ENCODE peak calls at places on chromosomes 3 and 15, in six cellular contexts. O is sigmoid colon, Z is GM12891, K is transverse colon, R is breast epithelium, F is NB4. T is an unnamed sample.

GRCh38 chr15:48806151-48806550 is 4.7 kb downstream of the CEP152 start:
- DNase-seq in O (no peak), Z (no peak), K (no peak), R (no peak), F (peak), T (no peak)

GRCh38 chr3:66073464-66074141 is 34.9 kb upstream of the MAGI1 start:
- DNase-seq in O (no peak), Z (no peak), K (no peak), R (no peak), F (peak), T (no peak)

GRCh38 chr15:40493089-40493840 is 22.5 kb downstream of the CHST14 start:
- DNase-seq in O (no peak), Z (no peak), K (no peak), R (no peak), F (peak), T (no peak)

GRCh38 chr15:85582719-85583089 is 202.3 kb downstream of the AKAP13 start:
- DNase-seq in O (peak), Z (no peak), K (peak), R (no peak), F (no peak), T (no peak)

GRCh38 chr3:131239250-131239649 is 142.3 kb upstream of the NUDT16 start:
- DNase-seq in O (no peak), Z (no peak), K (no peak), R (no peak), F (no peak), T (no peak)

GRCh38 chr3:173932624-173933023 is 535.1 kb downstream of the NLGN1 start:
- DNase-seq in O (no peak), Z (no peak), K (no peak), R (no peak), F (no peak), T (peak)

GRCh38 chr15:33293619-33294309 is 17.0 kb upstream of the RYR3 start:
- DNase-seq in O (no peak), Z (no peak), K (no peak), R (no peak), F (no peak), T (no peak)

GRCh38 chr15:31303434-31304073 is 23.1 kb upstream of the KLF13 start:
- DNase-seq in O (peak), Z (no peak), K (peak), R (peak), F (peak), T (no peak)

GRCh38 chr3:54193093-54193492 is 70.7 kb downstream of the CACNA2D3 start:
- DNase-seq in O (no peak), Z (no peak), K (no peak), R (no peak), F (no peak), T (no peak)

GRCh38 chr15:80744826-80745225 is 34.3 kb upstream of the CEMIP start:
- DNase-seq in O (no peak), Z (no peak), K (no peak), R (no peak), F (no peak), T (no peak)

GRCh38 chr3:107824822-107825371 is 265.9 kb downstream of the CD47 start:
- DNase-seq in O (no peak), Z (no peak), K (no peak), R (no peak), F (no peak), T (no peak)

GRCh38 chr15:67922971-67923646 is 83.3 kb upstream of the RNU6-1 start:
- DNase-seq in O (no peak), Z (no peak), K (no peak), R (no peak), F (no peak), T (no peak)

GRCh38 chr3:116000315-116000714 is 377.0 kb downstream of the GAP43 start:
- DNase-seq in O (peak), Z (no peak), K (no peak), R (no peak), F (no peak), T (peak)

GRCh38 chr3:171026584-171027293 is at the start of gene SLC2A2:
- DNase-seq in O (no peak), Z (no peak), K (no peak), R (no peak), F (no peak), T (no peak)
- TF ChIP-seq POLR2A in O (no peak), Z (no peak), K (no peak), R (no peak), F (no peak), T (no peak)

DNA sequence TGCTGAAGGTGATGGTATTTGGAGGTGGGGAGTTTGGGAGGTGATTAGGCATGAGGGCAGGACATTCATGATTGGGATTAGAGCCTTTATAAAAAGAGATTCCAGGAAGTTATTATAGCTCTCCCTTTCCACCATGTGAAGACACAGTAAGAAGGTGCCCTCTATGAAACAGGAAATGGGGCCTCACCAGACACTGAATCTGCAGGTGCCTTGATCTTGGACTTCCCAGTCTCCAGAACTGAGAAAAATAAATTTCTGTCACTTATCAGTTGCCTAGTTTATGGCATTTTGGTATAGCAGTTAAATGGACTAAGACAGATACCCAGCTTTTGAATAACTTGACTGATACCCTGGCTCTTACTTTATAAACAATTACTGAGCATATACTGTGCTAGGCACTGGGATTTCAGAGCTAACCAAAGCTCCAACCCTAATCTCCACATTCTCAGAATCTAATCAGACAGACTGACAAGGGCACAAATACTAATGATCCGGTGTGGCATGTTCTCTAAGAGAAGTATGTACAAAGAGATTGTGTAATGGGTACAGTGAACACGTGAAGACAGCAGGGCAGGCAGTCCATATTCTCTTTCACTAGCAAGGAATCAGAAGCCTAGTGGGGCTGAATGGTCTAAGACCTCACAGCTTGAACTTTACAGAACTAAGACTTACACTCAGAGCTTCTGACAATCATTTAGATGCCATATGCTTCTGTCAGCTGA is 343.1 kb downstream of the WDR72 start:
- DNase-seq in O (no peak), Z (no peak), K (no peak), R (no peak), F (no peak), T (no peak)
- TF ChIP-seq POLR2A in O (no peak), Z (no peak), K (no peak), R (no peak), F (no peak), T (no peak)

GRCh38 chr3:194486540-194487288 is at the start of gene ATP13A3:
- DNase-seq in O (peak), Z (peak), K (peak), R (peak), F (peak), T (peak)
- TF ChIP-seq POLR2A in O (peak), Z (peak), K (peak), R (no peak), F (peak), T (peak)

GRCh38 chr3:44434834-44435510 is 42.5 kb downstream of the ZNF445 start:
- DNase-seq in O (peak), Z (no peak), K (no peak), R (no peak), F (no peak), T (no peak)

GRCh38 chr3:44437800-44438199 is 39.7 kb downstream of the ZNF445 start:
- DNase-seq in O (no peak), Z (no peak), K (no peak), R (no peak), F (no peak), T (no peak)

GRCh38 chr3:44442591-44443309 is 34.7 kb downstream of the ZNF445 start:
- DNase-seq in O (no peak), Z (no peak), K (no peak), R (no peak), F (no peak), T (no peak)

GRCh38 chr3:44444437-44444836 is 33.0 kb downstream of the ZNF445 start:
- DNase-seq in O (no peak), Z (no peak), K (no peak), R (no peak), F (no peak), T (no peak)

GRCh38 chr3:44439499-44440295 is 37.8 kb downstream of the ZNF445 start:
- DNase-seq in O (peak), Z (peak), K (peak), R (no peak), F (peak), T (no peak)
- TF ChIP-seq POLR2A in O (no peak), Z (peak), K (peak), R (no peak), F (peak), T (no peak)

DNA sequence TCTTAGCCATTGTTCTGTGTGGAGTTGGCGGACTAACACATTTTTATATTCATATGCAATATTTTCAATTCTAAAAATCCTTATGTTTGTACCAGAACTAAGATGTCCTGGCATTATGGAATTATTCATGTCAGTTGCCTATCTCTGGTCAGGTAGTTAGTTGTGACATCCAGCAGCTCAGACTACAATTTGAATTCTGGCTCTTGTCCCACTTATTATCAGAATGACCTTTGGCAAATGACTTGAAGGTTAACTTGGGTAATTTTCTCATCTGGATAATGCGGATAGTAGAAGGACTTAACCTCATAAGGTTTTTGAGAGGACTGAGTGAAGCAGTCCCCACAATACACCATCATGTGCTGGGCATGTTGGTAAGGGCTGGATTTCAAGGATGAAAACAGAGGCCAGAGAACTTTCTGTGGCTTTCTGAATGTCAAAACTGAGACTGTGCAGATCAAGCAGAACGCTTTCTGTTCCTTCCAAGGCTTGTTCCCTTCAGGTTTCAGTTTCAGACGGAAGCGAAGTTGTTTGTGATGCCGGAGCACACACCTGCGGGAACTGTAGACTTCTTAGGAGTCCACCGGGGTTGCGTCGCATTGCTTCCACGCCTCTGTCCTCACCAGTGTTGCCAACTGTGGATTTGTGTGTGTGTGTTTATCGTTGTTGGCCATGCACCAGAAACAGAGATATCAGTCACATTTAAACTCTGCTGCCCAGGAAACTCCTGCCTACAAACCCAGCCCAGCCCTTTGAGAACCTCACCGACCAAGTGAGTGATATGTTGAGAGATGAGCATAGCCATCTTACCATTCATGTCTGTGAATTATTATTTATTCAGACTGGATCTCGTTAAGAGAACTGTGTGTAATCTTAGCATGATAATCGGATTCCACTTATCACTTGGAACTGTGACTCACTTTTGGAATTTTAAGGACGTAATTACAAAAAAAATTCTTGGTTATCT is 76.0 kb downstream of the PTPRG start:
- DNase-seq in O (peak), Z (peak), K (peak), R (no peak), F (no peak), T (no peak)
- TF ChIP-seq POLR2A in O (no peak), Z (peak), K (peak), R (no peak), F (no peak), T (no peak)